ENCODE peak calls at places on chromosomes 1 and 21, in eight cellular contexts. T, B, N, J, D, Y, U and O are unnamed samples.
A peak's percentile ranks its signal among the peaks of the same experiment; 100 is the strongest.

GRCh38 chr1:228448372-228448771 is 31.7 kb upstream of the TRIM17 start:
- DNase-seq in T (no peak), B (no peak), N (no peak), J (no peak), D (no peak), Y (no peak), U (no peak), O (no peak)

GRCh38 chr1:96660503-96660902 is 61.1 kb upstream of the PTBP2 start:
- DNase-seq in T (no peak), B (no peak), N (no peak), J (peak; percentile 40), D (no peak), Y (no peak), U (peak; percentile 49), O (peak; percentile 2)

GRCh38 chr1:190615818-190616217 is 138.2 kb upstream of the BRINP3 start:
- DNase-seq in T (no peak), B (no peak), N (no peak), J (no peak), D (no peak), Y (no peak), U (no peak), O (no peak)

GRCh38 chr1:186154651-186155050 is 220.4 kb downstream of the TPR start:
- DNase-seq in T (no peak), B (no peak), N (no peak), J (no peak), D (no peak), Y (no peak), U (no peak), O (no peak)

GRCh38 chr21:8989261-8989882 is 1532.0 kb upstream of the TPTE start:
- DNase-seq in T (no peak), B (no peak), N (no peak), J (no peak), D (no peak), Y (no peak), U (no peak), O (no peak)

GRCh38 chr1:20278692-20279130 is 12.0 kb upstream of the VWA5B1 start:
- DNase-seq in T (no peak), B (peak; percentile 66), N (no peak), J (no peak), D (no peak), Y (no peak), U (no peak), O (no peak)

GRCh38 chr1:59020151-59020997 is 236.5 kb upstream of the JUN start:
- DNase-seq in T (peak; percentile 52), B (peak; percentile 85), N (no peak), J (no peak), D (peak; percentile 59), Y (no peak), U (peak; percentile 86), O (peak; percentile 48)

GRCh38 chr1:86846166-86846647 is 67.7 kb downstream of the SELENOF start:
- DNase-seq in T (no peak), B (peak; percentile 66), N (no peak), J (peak; percentile 80), D (peak; percentile 76), Y (no peak), U (peak; percentile 94), O (peak; percentile 72)

GRCh38 chr21:42297372-42297771 is 17.8 kb downstream of the TFF3 start:
- DNase-seq in T (peak; percentile 8), B (no peak), N (no peak), J (no peak), D (no peak), Y (no peak), U (no peak), O (no peak)

GRCh38 chr1:96872757-96873156 is 151.2 kb downstream of the PTBP2 start:
- DNase-seq in T (no peak), B (no peak), N (no peak), J (no peak), D (no peak), Y (no peak), U (no peak), O (no peak)

GRCh38 chr1:224080082-224080774 is 33.7 kb upstream of the FBXO28 start:
- DNase-seq in T (no peak), B (no peak), N (no peak), J (no peak), D (no peak), Y (no peak), U (peak; percentile 27), O (peak; percentile 87)

GRCh38 chr1:209924386-209924785 is 13.6 kb upstream of the SYT14 start:
- DNase-seq in T (no peak), B (no peak), N (no peak), J (no peak), D (no peak), Y (no peak), U (no peak), O (no peak)

GRCh38 chr1:41492341-41492848 is 7.9 kb upstream of the EDN2 start:
- DNase-seq in T (peak; percentile 82), B (peak; percentile 67), N (no peak), J (no peak), D (no peak), Y (no peak), U (no peak), O (no peak)

GRCh38 chr1:37325010-37325409 is 149.4 kb upstream of the ZC3H12A start:
- DNase-seq in T (no peak), B (no peak), N (no peak), J (no peak), D (no peak), Y (no peak), U (no peak), O (no peak)

GRCh38 chr1:33195560-33195959 is 13.7 kb upstream of the TRIM62 start:
- DNase-seq in T (no peak), B (no peak), N (no peak), J (no peak), D (no peak), Y (no peak), U (no peak), O (no peak)

GRCh38 chr1:51100264-51100880 is 1.7 kb upstream of the C1orf185 start:
- DNase-seq in T (no peak), B (no peak), N (no peak), J (no peak), D (no peak), Y (no peak), U (no peak), O (no peak)

GRCh38 chr1:6082430-6082971 is 36.8 kb downstream of the KCNAB2 start:
- DNase-seq in T (no peak), B (no peak), N (no peak), J (no peak), D (no peak), Y (no peak), U (peak; percentile 5), O (peak; percentile 27)

GRCh38 chr1:115929846-115930245 is 46.5 kb upstream of the SLC22A15 start:
- DNase-seq in T (no peak), B (peak; percentile 18), N (no peak), J (peak; percentile 5), D (peak; percentile 77), Y (no peak), U (peak; percentile 81), O (peak; percentile 66)

GRCh38 chr1:185825556-185825955 is 91.4 kb downstream of the HMCN1 start:
- DNase-seq in T (no peak), B (no peak), N (no peak), J (no peak), D (peak; percentile 76), Y (no peak), U (no peak), O (no peak)

GRCh38 chr1:66343569-66344325 is 190.2 kb upstream of the SGIP1 start:
- DNase-seq in T (no peak), B (no peak), N (no peak), J (no peak), D (no peak), Y (no peak), U (peak; percentile 51), O (no peak)

GRCh38 chr1:203148127-203148526 is 20.6 kb downstream of the ADORA1 start:
- DNase-seq in T (peak; percentile 46), B (no peak), N (no peak), J (no peak), D (no peak), Y (no peak), U (no peak), O (no peak)
- TF ChIP-seq CTCF in T (no peak), B (peak; percentile 30), N (peak; percentile 27), J (peak; percentile 3), D (peak; percentile 38), Y (peak; percentile 44), U (no peak), O (peak; percentile 68)

GRCh38 chr1:200556005-200556404 is 64.5 kb downstream of the KIF14 start:
- DNase-seq in T (no peak), B (no peak), N (no peak), J (no peak), D (peak; percentile 5), Y (no peak), U (peak; percentile 31), O (no peak)
- TF ChIP-seq CTCF in T (no peak), B (no peak), N (peak; percentile 24), J (no peak), D (peak; percentile 35), Y (peak; percentile 36), U (peak; percentile 41), O (no peak)

DNA sequence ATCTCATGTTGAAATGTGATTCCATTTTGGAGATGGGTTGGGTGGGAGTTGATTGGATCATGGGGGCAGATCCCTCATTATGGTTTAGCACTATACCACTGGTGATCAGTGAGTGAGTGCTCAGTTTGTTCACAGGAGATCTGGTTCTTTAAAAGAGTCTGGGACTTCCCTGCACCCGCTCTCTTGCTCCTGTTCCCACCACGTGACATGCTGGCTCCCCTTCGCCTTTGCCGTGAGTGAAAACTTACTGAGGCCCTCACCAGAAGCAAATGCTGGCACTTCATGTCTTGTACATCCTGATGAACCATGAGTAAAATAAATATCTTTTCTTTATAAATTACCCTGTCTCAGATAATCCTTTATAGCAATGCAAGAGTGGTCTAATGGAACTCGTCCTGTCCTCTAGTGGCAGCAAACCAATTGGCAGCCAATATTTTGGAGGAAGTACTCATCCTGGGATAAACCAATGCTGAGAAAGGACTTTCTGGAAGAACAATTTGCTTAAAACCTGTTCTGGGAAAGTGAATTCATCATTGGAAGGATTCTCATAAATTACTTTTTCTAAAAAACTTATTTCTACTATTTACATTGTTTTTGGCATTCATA is 27.8 kb upstream of the CYP4A11 start:
- DNase-seq in T (no peak), B (no peak), N (no peak), J (no peak), D (no peak), Y (no peak), U (no peak), O (no peak)
- TF ChIP-seq CTCF in T (no peak), B (peak; percentile 43), N (peak; percentile 26), J (no peak), D (no peak), Y (peak; percentile 36), U (no peak), O (no peak)

DNA sequence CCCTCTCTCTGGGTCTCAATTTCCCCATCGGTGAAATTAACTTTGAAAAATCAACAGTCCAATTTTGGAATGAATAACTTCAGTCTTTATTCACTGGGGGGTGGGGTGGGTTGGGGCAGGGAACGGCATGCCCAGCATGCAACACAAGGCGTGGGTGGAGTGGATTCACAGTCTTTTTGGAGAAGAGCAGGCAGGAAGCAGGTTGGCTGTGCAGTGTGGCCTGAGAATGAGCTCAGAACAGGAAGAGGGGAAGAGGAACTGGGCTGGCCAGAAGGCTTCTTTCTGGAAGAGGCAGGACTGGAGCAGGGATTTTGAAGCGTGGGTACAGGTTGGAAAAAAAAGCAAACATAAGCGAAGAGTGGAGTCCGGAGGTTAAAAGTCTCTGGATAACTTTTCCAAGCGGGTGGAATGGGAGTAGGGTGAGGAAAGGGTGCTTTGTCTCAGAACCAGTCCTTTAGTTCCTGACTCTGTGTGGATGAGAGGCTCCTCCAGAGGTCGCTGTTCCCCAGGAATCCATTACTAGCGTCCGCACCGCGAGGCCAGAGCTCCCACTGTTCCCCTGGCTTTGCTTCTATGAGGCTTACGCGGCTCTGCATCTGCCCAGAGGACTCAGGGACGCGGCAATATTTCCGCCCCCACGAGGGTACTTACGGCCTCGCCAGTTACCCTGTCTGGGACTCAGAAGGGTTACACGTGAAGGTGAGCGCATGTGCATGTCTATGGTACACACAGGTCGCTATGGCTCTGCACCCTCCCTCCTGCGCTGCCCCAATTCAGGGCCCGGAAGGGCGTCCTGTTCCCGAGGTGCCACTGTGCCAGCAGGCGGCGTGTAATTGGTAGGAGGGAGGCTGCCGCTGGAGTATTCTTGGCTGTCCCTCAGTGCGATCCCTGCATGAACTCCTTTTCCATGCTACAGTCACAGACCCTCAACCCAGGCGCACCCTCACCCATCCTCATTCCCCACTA is 5.5 kb upstream of the FOXD2 start:
- DNase-seq in T (peak; percentile 88), B (peak; percentile 80), N (no peak), J (no peak), D (peak; percentile 37), Y (peak; percentile 76), U (peak; percentile 74), O (peak; percentile 54)
- TF ChIP-seq CTCF in T (peak; percentile 52), B (peak; percentile 86), N (peak; percentile 60), J (peak; percentile 87), D (peak; percentile 80), Y (peak; percentile 90), U (peak; percentile 78), O (peak; percentile 87)